ENCODE peak calls at places on chromosomes 6 and 20, in ten cellular contexts. Y is NCI-H2029; Q is activated gamma-delta T cell; H is NCI-H1092; C is ELR; X is HTR-8/SVneo; P is HepG2; K is Caki2; V is activated CD4-positive, alpha-beta T cell treated with anti-CD3 and anti-CD28 coated beads, Interleukin-2, amount 50 U/mL, for 4 hours; N is stimulated activated naive CD4-positive, alpha-beta T cell. I is an unnamed sample.

GRCh38 chr20:48688579-48688978 is 139.2 kb downstream of the PREX1 start:
- DNase-seq in Y (no peak), Q (no peak), H (no peak), C (no peak), X (no peak), P (no peak), K (no peak), V (no peak), N (no peak), I (no peak)

GRCh38 chr6:140050232-140050995 is 676.0 kb upstream of the CITED2 start:
- DNase-seq in Y (no peak), Q (no peak), H (no peak), C (peak), X (no peak), P (peak), K (peak), V (no peak), N (no peak), I (no peak)

GRCh38 chr6:154605207-154605877 is 94.9 kb upstream of the CNKSR3 start:
- DNase-seq in Y (no peak), Q (no peak), H (no peak), C (no peak), X (no peak), P (no peak), K (no peak), V (peak), N (no peak), I (no peak)

GRCh38 chr6:7723041-7723447 is 2.9 kb upstream of the BMP6 start:
- DNase-seq in Y (peak), Q (no peak), H (no peak), C (peak), X (peak), P (peak), K (peak), V (peak), N (no peak), I (no peak)

GRCh38 chr6:68468244-68468884 is 166.7 kb upstream of the ADGRB3 start:
- DNase-seq in Y (no peak), Q (no peak), H (no peak), C (peak), X (no peak), P (no peak), K (no peak), V (no peak), N (no peak), I (no peak)

GRCh38 chr6:155311076-155311475 is 3.2 kb downstream of the TFB1M start:
- DNase-seq in Y (peak), Q (no peak), H (peak), C (peak), X (no peak), P (no peak), K (no peak), V (no peak), N (no peak), I (no peak)

GRCh38 chr6:101000334-101000733 is 119.2 kb upstream of the ASCC3 start:
- DNase-seq in Y (peak), Q (no peak), H (no peak), C (no peak), X (no peak), P (no peak), K (no peak), V (no peak), N (no peak), I (no peak)

GRCh38 chr20:10430000-10430466 is 4.0 kb downstream of the MKKS start:
- DNase-seq in Y (no peak), Q (no peak), H (no peak), C (peak), X (no peak), P (peak), K (no peak), V (no peak), N (no peak), I (no peak)

GRCh38 chr20:8144282-8145245 is 12.5 kb downstream of the PLCB1 start:
- DNase-seq in Y (no peak), Q (no peak), H (no peak), C (peak), X (no peak), P (peak), K (no peak), V (no peak), N (no peak), I (no peak)

GRCh38 chr20:43921227-43921780 is 6.7 kb downstream of the TOX2 start:
- DNase-seq in Y (no peak), Q (no peak), H (no peak), C (no peak), X (no peak), P (no peak), K (no peak), V (no peak), N (no peak), I (no peak)

GRCh38 chr6:132414761-132415160 is 13.5 kb upstream of the MOXD1 start:
- DNase-seq in Y (no peak), Q (no peak), H (no peak), C (peak), X (no peak), P (no peak), K (no peak), V (no peak), N (no peak), I (no peak)

GRCh38 chr6:105326838-105327745 is 75.8 kb downstream of the PREP start:
- DNase-seq in Y (peak), Q (no peak), H (peak), C (peak), X (peak), P (no peak), K (peak), V (no peak), N (no peak), I (no peak)

GRCh38 chr6:147711511-147711910 is 203.0 kb downstream of the SAMD5 start:
- DNase-seq in Y (no peak), Q (no peak), H (no peak), C (no peak), X (no peak), P (no peak), K (no peak), V (no peak), N (no peak), I (no peak)

GRCh38 chr20:58627212-58628072 is 23.6 kb upstream of the STX16 start:
- DNase-seq in Y (no peak), Q (no peak), H (no peak), C (no peak), X (no peak), P (no peak), K (no peak), V (peak), N (no peak), I (no peak)

GRCh38 chr6:26223213-26223612 is 136.0 kb downstream of the HFE start:
- DNase-seq in Y (peak), Q (no peak), H (no peak), C (peak), X (no peak), P (no peak), K (no peak), V (no peak), N (no peak), I (no peak)

GRCh38 chr6:139519571-139520031 is 145.2 kb upstream of the CITED2 start:
- DNase-seq in Y (no peak), Q (no peak), H (no peak), C (no peak), X (no peak), P (no peak), K (no peak), V (no peak), N (no peak), I (no peak)

GRCh38 chr6:127520061-127520460 is 926 bp upstream of the MTCL3 start:
- DNase-seq in Y (no peak), Q (no peak), H (no peak), C (peak), X (no peak), P (no peak), K (peak), V (no peak), N (no peak), I (no peak)

GRCh38 chr6:93416575-93417420 is 2.6 kb downstream of the EPHA7 start:
- DNase-seq in Y (peak), Q (no peak), H (peak), C (no peak), X (no peak), P (no peak), K (peak), V (no peak), N (no peak), I (no peak)

GRCh38 chr6:164105705-164106104 is 691.2 kb downstream of the QKI start:
- DNase-seq in Y (no peak), Q (no peak), H (no peak), C (no peak), X (no peak), P (no peak), K (no peak), V (no peak), N (no peak), I (no peak)

GRCh38 chr20:23367770-23368169 is 5.8 kb downstream of the GZF1 start:
- DNase-seq in Y (no peak), Q (no peak), H (no peak), C (peak), X (no peak), P (no peak), K (no peak), V (no peak), N (no peak), I (no peak)

GRCh38 chr6:87561012-87561411 is 28.8 kb downstream of the RARS2 start:
- DNase-seq in Y (no peak), Q (no peak), H (no peak), C (no peak), X (no peak), P (no peak), K (no peak), V (no peak), N (no peak), I (no peak)

GRCh38 chr6:116030745-116031144 is 29.9 kb downstream of the FRK start:
- DNase-seq in Y (no peak), Q (no peak), H (no peak), C (no peak), X (no peak), P (no peak), K (no peak), V (no peak), N (no peak), I (no peak)

GRCh38 chr6:158060447-158061360 is 79.0 kb downstream of the SYNJ2 start:
- DNase-seq in Y (peak), Q (no peak), H (peak), C (peak), X (peak), P (no peak), K (peak), V (no peak), N (peak), I (no peak)

GRCh38 chr6:123925360-123925759 is 121.7 kb downstream of the NKAIN2 start:
- DNase-seq in Y (peak), Q (no peak), H (no peak), C (no peak), X (no peak), P (no peak), K (peak), V (no peak), N (no peak), I (peak)

GRCh38 chr20:48489656-48490055 is 338.1 kb downstream of the PREX1 start:
- DNase-seq in Y (no peak), Q (no peak), H (no peak), C (no peak), X (no peak), P (no peak), K (no peak), V (no peak), N (no peak), I (no peak)

GRCh38 chr6:166775923-166776220 is 148.8 kb upstream of the RPS6KA2 start:
- DNase-seq in Y (no peak), Q (no peak), H (no peak), C (no peak), X (no peak), P (no peak), K (no peak), V (no peak), N (no peak), I (no peak)

GRCh38 chr6:34556031-34556471 is at the start of gene SPDEF:
- DNase-seq in Y (peak), Q (no peak), H (no peak), C (no peak), X (no peak), P (peak), K (no peak), V (no peak), N (no peak), I (no peak)

GRCh38 chr20:25243416-25243979 is 4.4 kb upstream of the PYGB start:
- DNase-seq in Y (no peak), Q (no peak), H (no peak), C (no peak), X (no peak), P (no peak), K (no peak), V (no peak), N (no peak), I (no peak)

GRCh38 chr20:44083220-44083933 is 103.6 kb downstream of the JPH2 start:
- DNase-seq in Y (peak), Q (no peak), H (peak), C (peak), X (peak), P (no peak), K (peak), V (no peak), N (no peak), I (peak)

GRCh38 chr6:159959976-159960384 is 8.9 kb upstream of the IGF2R start:
- DNase-seq in Y (no peak), Q (no peak), H (no peak), C (no peak), X (no peak), P (no peak), K (no peak), V (no peak), N (no peak), I (no peak)